ENCODE peak calls at places on chromosomes 1 and 21, in seven cellular contexts. One of them, this sample, is unnamed.

GRCh38 chr1:150171801-150172200 is 22.1 kb downstream of the PLEKHO1 start:
- DNase-seq in adrenal gland: no peak
- DNase-seq in kidney epithelial cell: no peak
- DNase-seq in A549: no peak
- DNase-seq in esophagus muscularis mucosa: no peak
- DNase-seq in right atrium auricular region: no peak
- DNase-seq in stomach: no peak
- DNase-seq in this sample: no peak

GRCh38 chr1:113140588-113141446 is 67.8 kb downstream of the LRIG2 start:
- DNase-seq in adrenal gland: peak
- DNase-seq in kidney epithelial cell: no peak
- DNase-seq in A549: peak
- DNase-seq in esophagus muscularis mucosa: no peak
- DNase-seq in right atrium auricular region: peak
- DNase-seq in stomach: peak
- DNase-seq in this sample: peak

GRCh38 chr1:76133977-76134376 is 59.4 kb downstream of the ST6GALNAC3 start:
- DNase-seq in adrenal gland: no peak
- DNase-seq in kidney epithelial cell: no peak
- DNase-seq in A549: no peak
- DNase-seq in esophagus muscularis mucosa: no peak
- DNase-seq in right atrium auricular region: no peak
- DNase-seq in stomach: no peak
- DNase-seq in this sample: no peak

GRCh38 chr1:56872597-56872996 is 18.0 kb downstream of the C8A start:
- DNase-seq in adrenal gland: no peak
- DNase-seq in kidney epithelial cell: no peak
- DNase-seq in A549: no peak
- DNase-seq in esophagus muscularis mucosa: no peak
- DNase-seq in right atrium auricular region: no peak
- DNase-seq in stomach: no peak
- DNase-seq in this sample: no peak

GRCh38 chr1:151989131-151989868 is 4.4 kb downstream of the S100A10 start:
- DNase-seq in adrenal gland: peak
- DNase-seq in kidney epithelial cell: no peak
- DNase-seq in A549: peak
- DNase-seq in esophagus muscularis mucosa: no peak
- DNase-seq in right atrium auricular region: peak
- DNase-seq in stomach: peak
- DNase-seq in this sample: no peak

GRCh38 chr21:38984982-38985422 is 179.3 kb downstream of the ETS2 start:
- DNase-seq in adrenal gland: no peak
- DNase-seq in kidney epithelial cell: no peak
- DNase-seq in A549: no peak
- DNase-seq in esophagus muscularis mucosa: no peak
- DNase-seq in right atrium auricular region: no peak
- DNase-seq in stomach: no peak
- DNase-seq in this sample: no peak

GRCh38 chr1:54716299-54717047 is 812 bp downstream of the TTC4 start:
- DNase-seq in adrenal gland: no peak
- DNase-seq in kidney epithelial cell: peak
- DNase-seq in A549: no peak
- DNase-seq in esophagus muscularis mucosa: no peak
- DNase-seq in right atrium auricular region: peak
- DNase-seq in stomach: no peak
- DNase-seq in this sample: no peak

GRCh38 chr1:227914801-227915563 is 32.8 kb downstream of the WNT9A start:
- DNase-seq in adrenal gland: no peak
- DNase-seq in kidney epithelial cell: no peak
- DNase-seq in A549: no peak
- DNase-seq in esophagus muscularis mucosa: no peak
- DNase-seq in right atrium auricular region: no peak
- DNase-seq in stomach: no peak
- DNase-seq in this sample: no peak

GRCh38 chr1:151312439-151313225 is 14.6 kb downstream of the PI4KB start:
- DNase-seq in adrenal gland: no peak
- DNase-seq in kidney epithelial cell: no peak
- DNase-seq in A549: no peak
- DNase-seq in esophagus muscularis mucosa: no peak
- DNase-seq in right atrium auricular region: no peak
- DNase-seq in stomach: no peak
- DNase-seq in this sample: no peak

GRCh38 chr21:45317401-45318145 is 29.9 kb upstream of the POFUT2 start:
- DNase-seq in adrenal gland: no peak
- DNase-seq in kidney epithelial cell: no peak
- DNase-seq in A549: peak
- DNase-seq in esophagus muscularis mucosa: no peak
- DNase-seq in right atrium auricular region: no peak
- DNase-seq in stomach: no peak
- DNase-seq in this sample: peak

GRCh38 chr21:45381036-45381787 is 23.8 kb upstream of the COL18A1 start:
- DNase-seq in adrenal gland: no peak
- DNase-seq in kidney epithelial cell: no peak
- DNase-seq in A549: no peak
- DNase-seq in esophagus muscularis mucosa: no peak
- DNase-seq in right atrium auricular region: no peak
- DNase-seq in stomach: no peak
- DNase-seq in this sample: no peak

GRCh38 chr1:204451352-204452124 is 39.9 kb upstream of the PPP1R15B start:
- DNase-seq in adrenal gland: no peak
- DNase-seq in kidney epithelial cell: no peak
- DNase-seq in A549: no peak
- DNase-seq in esophagus muscularis mucosa: no peak
- DNase-seq in right atrium auricular region: no peak
- DNase-seq in stomach: peak
- DNase-seq in this sample: no peak

GRCh38 chr1:14304381-14304865 is 294.1 kb upstream of the KAZN start:
- DNase-seq in adrenal gland: no peak
- DNase-seq in kidney epithelial cell: peak
- DNase-seq in A549: no peak
- DNase-seq in esophagus muscularis mucosa: peak
- DNase-seq in right atrium auricular region: no peak
- DNase-seq in stomach: no peak
- DNase-seq in this sample: no peak

GRCh38 chr1:86429830-86430229 is 5.9 kb downstream of the CLCA2 start:
- DNase-seq in adrenal gland: peak
- DNase-seq in kidney epithelial cell: peak
- DNase-seq in A549: peak
- DNase-seq in esophagus muscularis mucosa: no peak
- DNase-seq in right atrium auricular region: peak
- DNase-seq in stomach: no peak
- DNase-seq in this sample: peak

GRCh38 chr1:230624097-230624713 is 18.1 kb upstream of the COG2 start:
- DNase-seq in adrenal gland: no peak
- DNase-seq in kidney epithelial cell: no peak
- DNase-seq in A549: no peak
- DNase-seq in esophagus muscularis mucosa: no peak
- DNase-seq in right atrium auricular region: no peak
- DNase-seq in stomach: no peak
- DNase-seq in this sample: no peak

GRCh38 chr1:41494351-41495170 is 10.1 kb upstream of the EDN2 start:
- DNase-seq in adrenal gland: no peak
- DNase-seq in kidney epithelial cell: no peak
- DNase-seq in A549: no peak
- DNase-seq in esophagus muscularis mucosa: no peak
- DNase-seq in right atrium auricular region: no peak
- DNase-seq in stomach: no peak
- DNase-seq in this sample: no peak

DNA sequence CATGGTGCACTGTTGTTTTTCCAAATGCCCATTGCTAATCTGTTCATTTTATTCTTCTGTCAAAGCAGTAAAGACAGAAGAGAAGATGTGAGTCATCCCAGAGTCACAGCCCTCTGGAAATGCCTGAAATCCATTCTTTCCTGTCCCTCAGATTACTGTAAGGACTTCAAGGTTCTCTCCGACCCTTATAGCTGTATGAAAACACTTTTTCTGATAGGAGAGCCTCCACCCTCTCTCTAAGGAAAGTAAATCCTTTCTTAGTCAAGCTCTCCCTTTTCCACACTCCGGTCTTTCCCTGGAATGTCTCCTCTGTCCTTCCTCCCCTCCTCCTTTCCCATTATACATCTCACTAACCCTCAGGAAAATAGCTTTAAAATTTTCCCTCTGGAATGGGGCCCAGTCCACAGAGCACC is 3.5 kb upstream of the PRDX6 start:
- DNase-seq in adrenal gland: peak
- DNase-seq in kidney epithelial cell: no peak
- DNase-seq in A549: no peak
- DNase-seq in esophagus muscularis mucosa: no peak
- DNase-seq in right atrium auricular region: no peak
- DNase-seq in stomach: no peak
- DNase-seq in this sample: no peak
- H3K4me3 ChIP-seq in adrenal gland: no peak
- H3K4me3 ChIP-seq in kidney epithelial cell: no peak
- H3K4me3 ChIP-seq in A549: no peak
- H3K4me3 ChIP-seq in esophagus muscularis mucosa: peak
- H3K4me3 ChIP-seq in right atrium auricular region: no peak
- H3K4me3 ChIP-seq in stomach: no peak
- H3K4me3 ChIP-seq in this sample: peak

GRCh38 chr1:160261526-160261877 is 847 bp downstream of the DCAF8 start:
- DNase-seq in adrenal gland: peak
- DNase-seq in kidney epithelial cell: peak
- DNase-seq in A549: peak
- DNase-seq in esophagus muscularis mucosa: no peak
- DNase-seq in right atrium auricular region: peak
- DNase-seq in stomach: peak
- DNase-seq in this sample: peak

GRCh38 chr1:160258177-160258798 is 4.1 kb downstream of the DCAF8 start:
- DNase-seq in adrenal gland: no peak
- DNase-seq in kidney epithelial cell: no peak
- DNase-seq in A549: no peak
- DNase-seq in esophagus muscularis mucosa: no peak
- DNase-seq in right atrium auricular region: no peak
- DNase-seq in stomach: no peak
- DNase-seq in this sample: no peak

GRCh38 chr1:160264795-160265307 is 2.5 kb upstream of the DCAF8 start:
- DNase-seq in adrenal gland: no peak
- DNase-seq in kidney epithelial cell: no peak
- DNase-seq in A549: no peak
- DNase-seq in esophagus muscularis mucosa: no peak
- DNase-seq in right atrium auricular region: no peak
- DNase-seq in stomach: no peak
- DNase-seq in this sample: no peak

GRCh38 chr1:160260436-160261382 is 1.6 kb downstream of the DCAF8 start:
- DNase-seq in adrenal gland: peak
- DNase-seq in kidney epithelial cell: peak
- DNase-seq in A549: no peak
- DNase-seq in esophagus muscularis mucosa: no peak
- DNase-seq in right atrium auricular region: no peak
- DNase-seq in stomach: no peak
- DNase-seq in this sample: peak

GRCh38 chr1:160261878-160262794 is at the start of gene DCAF8:
- DNase-seq in adrenal gland: peak
- DNase-seq in kidney epithelial cell: peak
- DNase-seq in A549: peak
- DNase-seq in esophagus muscularis mucosa: peak
- DNase-seq in right atrium auricular region: peak
- DNase-seq in stomach: peak
- DNase-seq in this sample: peak
- TF ChIP-seq CTCF in adrenal gland: peak
- TF ChIP-seq CTCF in kidney epithelial cell: no peak
- TF ChIP-seq CTCF in A549: no peak
- TF ChIP-seq CTCF in esophagus muscularis mucosa: peak
- TF ChIP-seq CTCF in right atrium auricular region: no peak
- TF ChIP-seq CTCF in stomach: no peak
- TF ChIP-seq CTCF in this sample: no peak

DNA sequence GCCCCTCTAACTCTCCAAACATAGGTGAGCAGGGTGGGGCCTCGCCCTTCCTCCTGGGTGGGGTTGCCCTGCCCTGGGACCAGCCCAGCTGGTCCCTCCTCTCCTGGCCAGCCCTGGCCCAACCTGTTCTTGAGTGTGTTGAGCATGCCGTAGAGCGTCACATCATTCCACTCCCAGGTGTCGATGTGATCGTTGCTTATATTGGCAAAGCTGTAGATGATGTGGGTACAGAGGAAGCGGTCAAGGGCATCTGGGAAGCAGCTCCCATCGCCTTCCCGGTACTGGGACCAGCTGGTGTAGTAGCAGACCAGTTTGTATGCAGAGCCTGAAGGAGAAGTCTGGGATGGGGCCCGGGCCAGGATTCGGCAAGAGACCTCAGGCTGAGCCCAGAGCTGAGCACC is 1.4 kb downstream of the CHI3L1 start:
- DNase-seq in adrenal gland: no peak
- DNase-seq in kidney epithelial cell: no peak
- DNase-seq in A549: no peak
- DNase-seq in esophagus muscularis mucosa: no peak
- DNase-seq in right atrium auricular region: no peak
- DNase-seq in stomach: no peak
- DNase-seq in this sample: no peak
- H3K4me3 ChIP-seq in adrenal gland: no peak
- H3K4me3 ChIP-seq in kidney epithelial cell: no peak
- H3K4me3 ChIP-seq in A549: no peak
- H3K4me3 ChIP-seq in esophagus muscularis mucosa: no peak
- H3K4me3 ChIP-seq in right atrium auricular region: no peak
- H3K4me3 ChIP-seq in stomach: no peak
- H3K4me3 ChIP-seq in this sample: no peak

DNA sequence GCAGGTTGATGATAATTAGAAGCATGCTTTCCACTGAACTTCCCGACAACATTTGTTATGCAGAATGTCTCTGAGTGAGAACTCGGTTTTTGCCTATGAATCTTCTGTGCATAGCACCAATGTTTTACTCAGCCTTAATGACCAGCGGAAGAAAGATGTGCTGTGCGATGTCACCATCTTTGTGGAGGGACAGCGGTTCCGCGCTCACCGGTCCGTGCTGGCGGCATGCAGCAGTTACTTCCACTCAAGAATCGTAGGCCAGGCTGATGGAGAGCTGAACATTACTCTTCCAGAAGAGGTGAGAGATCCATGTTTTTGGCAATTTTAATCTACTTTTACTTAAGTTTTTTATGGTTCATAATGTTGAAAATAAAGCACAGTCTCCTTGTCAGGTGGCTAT is 22.5 kb downstream of the BACH1 start:
- DNase-seq in adrenal gland: no peak
- DNase-seq in kidney epithelial cell: no peak
- DNase-seq in A549: no peak
- DNase-seq in esophagus muscularis mucosa: no peak
- DNase-seq in right atrium auricular region: no peak
- DNase-seq in stomach: no peak
- DNase-seq in this sample: no peak
- TF ChIP-seq CTCF in adrenal gland: no peak
- TF ChIP-seq CTCF in kidney epithelial cell: no peak
- TF ChIP-seq CTCF in A549: no peak
- TF ChIP-seq CTCF in esophagus muscularis mucosa: no peak
- TF ChIP-seq CTCF in right atrium auricular region: no peak
- TF ChIP-seq CTCF in stomach: no peak
- TF ChIP-seq CTCF in this sample: no peak

This sample was measured in AG04450.